ENCODE peak calls at places on chromosomes 6 and 20, in four cellular contexts. Z is WTC11, X is GM12878, R is K562. A is an unnamed sample.

GRCh38 chr20:32135983-32136515 is 26.5 kb downstream of the TM9SF4 start:
- DNase-seq in Z (no peak), X (no peak), R (no peak), A (no peak)

GRCh38 chr6:158002951-158003853 is 21.5 kb downstream of the SYNJ2 start:
- DNase-seq in Z (no peak), X (no peak), R (no peak), A (no peak)

GRCh38 chr6:3455121-3455489 is 1.7 kb downstream of the SLC22A23 start:
- DNase-seq in Z (no peak), X (no peak), R (no peak), A (no peak)

GRCh38 chr20:49427751-49428518 is 54.5 kb downstream of the KCNB1 start:
- DNase-seq in Z (no peak), X (no peak), R (no peak), A (no peak)

GRCh38 chr6:87436435-87436834 is 28.7 kb downstream of the CFAP206 start:
- DNase-seq in Z (peak; percentile 72), X (peak; percentile 25), R (peak; percentile 59), A (no peak)

GRCh38 chr20:1199981-1200380 is 3.3 kb upstream of the C20orf202 start:
- DNase-seq in Z (no peak), X (no peak), R (no peak), A (no peak)

GRCh38 chr20:11891827-11892521 is 25.7 kb upstream of the BTBD3 start:
- DNase-seq in Z (peak; percentile 77), X (peak; percentile 17), R (peak; percentile 55), A (peak; percentile 64)

GRCh38 chr6:39058471-39059147 is 10.0 kb downstream of the GLP1R start:
- DNase-seq in Z (no peak), X (no peak), R (no peak), A (no peak)

GRCh38 chr20:22579711-22580697 is 4.4 kb downstream of the FOXA2 start:
- DNase-seq in Z (peak; percentile 45), X (no peak), R (no peak), A (no peak)

GRCh38 chr6:16713597-16713996 is 47.7 kb downstream of the ATXN1 start:
- DNase-seq in Z (no peak), X (no peak), R (no peak), A (no peak)

GRCh38 chr20:341682-342081 is 5.2 kb upstream of the NRSN2 start:
- DNase-seq in Z (no peak), X (no peak), R (peak; percentile 32), A (no peak)

GRCh38 chr6:86042214-86042613 is 399.5 kb upstream of the SYNCRIP start:
- DNase-seq in Z (no peak), X (no peak), R (no peak), A (no peak)

GRCh38 chr20:39903806-39904205 is 785.2 kb downstream of the MAFB start:
- DNase-seq in Z (no peak), X (no peak), R (no peak), A (no peak)

GRCh38 chr6:14305131-14305530 is 187.6 kb downstream of the CD83 start:
- DNase-seq in Z (no peak), X (no peak), R (no peak), A (no peak)

GRCh38 chr20:48393311-48393685 is 434.5 kb downstream of the PREX1 start:
- DNase-seq in Z (no peak), X (no peak), R (no peak), A (no peak)

GRCh38 chr6:45653117-45653883 is 275.6 kb upstream of the SUPT3H start:
- DNase-seq in Z (no peak), X (no peak), R (no peak), A (no peak)

GRCh38 chr6:109308018-109308492 is 74.2 kb downstream of the CD164 start:
- DNase-seq in Z (no peak), X (no peak), R (peak; percentile 75), A (no peak)

GRCh38 chr20:25039697-25040437 is 18.1 kb downstream of the ACSS1 start:
- DNase-seq in Z (no peak), X (no peak), R (no peak), A (no peak)

GRCh38 chr6:157020398-157021266 is 243.5 kb downstream of the ARID1B start:
- DNase-seq in Z (peak; percentile 66), X (no peak), R (no peak), A (peak; percentile 80)

GRCh38 chr6:27608916-27609883 is 136.3 kb upstream of the ZNF184 start:
- DNase-seq in Z (no peak), X (peak; percentile 56), R (peak; percentile 34), A (no peak)

GRCh38 chr6:127022297-127022696 is 96.2 kb upstream of the RSPO3 start:
- DNase-seq in Z (no peak), X (no peak), R (no peak), A (peak; percentile 37)

GRCh38 chr20:17452441-17452840 is 78.7 kb downstream of the BFSP1 start:
- DNase-seq in Z (no peak), X (no peak), R (no peak), A (no peak)

GRCh38 chr6:159871911-159872310 is 18.9 kb upstream of the MAS1 start:
- DNase-seq in Z (no peak), X (no peak), R (no peak), A (no peak)

GRCh38 chr6:34205466-34205865 is 31.2 kb upstream of the HMGA1 start:
- DNase-seq in Z (no peak), X (no peak), R (no peak), A (no peak)

GRCh38 chr20:17227669-17228623 is 1.1 kb downstream of the PCSK2 start:
- DNase-seq in Z (peak; percentile 70), X (no peak), R (no peak), A (peak; percentile 26)

GRCh38 chr6:42012501-42013133 is 37.7 kb upstream of the TAF8 start:
- DNase-seq in Z (no peak), X (no peak), R (no peak), A (no peak)

GRCh38 chr6:165846123-165846966 is 183.3 kb upstream of the PDE10A start:
- DNase-seq in Z (no peak), X (no peak), R (no peak), A (no peak)

GRCh38 chr6:91276315-91276714 is 689.4 kb upstream of the MAP3K7 start:
- DNase-seq in Z (no peak), X (no peak), R (no peak), A (peak; percentile 18)

GRCh38 chr6:35093118-35093445 is 48.1 kb downstream of the TCP11 start:
- DNase-seq in Z (no peak), X (no peak), R (no peak), A (no peak)

GRCh38 chr20:36454664-36455427 is 86.5 kb upstream of the MYL9 start:
- DNase-seq in Z (peak; percentile 50), X (no peak), R (no peak), A (no peak)

GRCh38 chr20:11941593-11942261 is 24.0 kb downstream of the BTBD3 start:
- DNase-seq in Z (no peak), X (no peak), R (no peak), A (no peak)

GRCh38 chr6:80314531-80314930 is 208.1 kb downstream of the BCKDHB start:
- DNase-seq in Z (no peak), X (no peak), R (no peak), A (no peak)

GRCh38 chr6:29976588-29977424 is 34.5 kb downstream of the HLA-A start:
- DNase-seq in Z (peak; percentile 62), X (peak; percentile 13), R (peak; percentile 68), A (peak; percentile 80)

GRCh38 chr20:9035129-9035528 is 33.8 kb upstream of the PLCB4 start:
- DNase-seq in Z (no peak), X (no peak), R (no peak), A (no peak)
- TF ChIP-seq USF1 in Z (no peak), X (no peak), R (no peak), A (peak; percentile 16)

DNA sequence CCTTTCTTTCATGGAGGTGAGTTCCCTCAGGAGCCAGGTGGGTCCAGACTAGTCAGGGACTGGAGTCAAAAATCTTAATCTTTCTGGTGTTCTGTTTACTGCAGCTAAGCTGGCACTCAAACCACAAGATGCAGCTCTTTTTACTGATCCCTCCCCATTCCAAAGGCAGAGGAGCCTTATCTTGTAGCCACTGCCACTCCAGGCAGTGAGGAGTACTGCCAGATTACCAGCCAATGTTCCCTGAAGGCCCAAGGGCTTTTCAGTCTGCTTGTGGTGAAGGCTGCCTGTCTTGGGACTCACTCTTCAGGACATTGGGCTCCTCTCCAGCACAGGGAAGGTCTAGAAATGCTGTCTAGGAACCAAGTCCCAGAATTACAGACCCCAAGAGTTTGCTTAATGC is 490.4 kb upstream of the ADGRB3 start:
- DNase-seq in Z (no peak), X (no peak), R (no peak), A (no peak)
- TF ChIP-seq USF1 in Z (no peak), X (no peak), R (no peak), A (no peak)

GRCh38 chr20:38342196-38342595 is 4.1 kb upstream of the LBP start:
- DNase-seq in Z (peak; percentile 51), X (no peak), R (no peak), A (no peak)

GRCh38 chr20:38342716-38343106 is 3.6 kb upstream of the LBP start:
- DNase-seq in Z (no peak), X (no peak), R (peak; percentile 24), A (no peak)

GRCh38 chr20:38343798-38344701 is 2.2 kb upstream of the LBP start:
- DNase-seq in Z (no peak), X (no peak), R (no peak), A (no peak)

GRCh38 chr20:38345643-38346042 is 639 bp upstream of the LBP start:
- DNase-seq in Z (no peak), X (no peak), R (no peak), A (no peak)

DNA sequence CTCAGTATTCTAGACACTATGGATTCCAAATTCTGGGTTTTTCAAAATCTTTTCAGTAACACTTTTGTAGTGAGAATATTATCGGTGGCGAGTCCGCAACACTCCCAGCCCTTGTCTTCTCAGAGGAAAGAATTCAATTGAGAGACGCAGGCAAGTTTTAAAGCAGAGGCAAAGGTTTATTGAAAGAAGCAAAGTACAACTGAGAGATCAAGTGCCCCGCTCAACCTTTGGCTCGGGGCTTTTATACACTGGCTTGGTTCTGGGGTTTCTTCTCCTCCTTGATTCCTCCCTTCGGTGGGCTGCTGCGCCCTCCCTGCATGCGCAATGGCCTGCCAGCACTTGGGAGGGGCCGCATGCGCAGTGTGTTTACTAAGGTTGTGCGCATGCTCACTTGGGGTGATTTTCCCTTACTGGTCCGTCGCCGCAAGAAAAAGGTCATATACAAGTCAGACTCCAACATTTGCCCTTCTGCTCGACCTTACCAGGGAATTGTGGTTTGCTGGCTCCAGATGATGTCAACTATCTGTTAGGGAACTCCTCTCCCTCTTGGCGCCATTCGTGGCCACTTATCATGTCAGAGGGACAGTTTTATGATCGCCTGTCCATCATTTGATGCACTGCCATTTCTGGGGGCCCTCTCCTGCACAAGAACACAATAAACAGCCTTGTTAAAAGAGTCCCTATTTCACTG is 3.0 kb upstream of the LBP start:
- DNase-seq in Z (no peak), X (no peak), R (peak; percentile 58), A (no peak)
- TF ChIP-seq USF1 in Z (no peak), X (no peak), R (no peak), A (no peak)

GRCh38 chr6:48325701-48326100 is 214.7 kb upstream of the PTCHD4 start:
- DNase-seq in Z (no peak), X (no peak), R (no peak), A (no peak)
- TF ChIP-seq USF1 in Z (no peak), X (no peak), R (no peak), A (no peak)

DNA sequence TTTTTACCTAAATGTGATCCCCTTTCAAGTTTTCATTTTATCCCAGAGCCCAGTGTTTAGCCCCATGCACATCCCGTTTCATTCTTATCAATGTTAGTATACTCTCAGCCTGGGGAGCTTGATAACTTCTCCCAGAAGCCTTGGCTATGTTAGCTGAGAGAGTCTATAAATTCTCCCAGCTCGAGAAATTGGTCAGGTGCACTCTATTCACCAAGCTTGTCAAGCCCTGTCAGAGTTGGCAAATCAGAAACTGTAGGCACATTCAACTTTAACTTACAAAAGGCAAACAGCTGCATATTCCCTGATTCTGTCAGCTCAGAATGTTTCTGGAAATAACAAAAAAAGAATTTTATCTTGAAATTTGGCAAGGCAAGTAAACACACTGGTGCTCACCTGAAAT is 62.2 kb upstream of the IMPG1 start:
- DNase-seq in Z (no peak), X (no peak), R (no peak), A (no peak)
- TF ChIP-seq USF1 in Z (no peak), X (no peak), R (no peak), A (no peak)

A was measured in SK-N-SH.